ENCODE peak calls at places on chromosomes 7 and 10, in ten cellular contexts. D, J, A, V, U, G, X, B, Z and K are unnamed samples. For H3K4me1, the result is how much of the 10 kb centered on the place peaks cover.

GRCh38 chr7:112009081-112009480 is 197.1 kb downstream of the DOCK4 start:
- DNase-seq in D (no peak), J (no peak), A (no peak), V (peak), U (peak), G (no peak), X (peak), B (no peak), Z (no peak), K (no peak)

GRCh38 chr7:21108182-21108581 is 319.7 kb upstream of the SP4 start:
- DNase-seq in D (no peak), J (no peak), A (no peak), V (no peak), U (no peak), G (no peak), X (no peak), B (no peak), Z (no peak), K (peak)

GRCh38 chr7:45978731-45979211 is 57.7 kb upstream of the IGFBP3 start:
- DNase-seq in D (no peak), J (no peak), A (no peak), V (peak), U (peak), G (no peak), X (no peak), B (no peak), Z (no peak), K (peak)

GRCh38 chr7:81094952-81095351 is 176.1 kb upstream of the SEMA3C start:
- DNase-seq in D (no peak), J (no peak), A (no peak), V (no peak), U (no peak), G (no peak), X (no peak), B (no peak), Z (no peak), K (no peak)

GRCh38 chr7:84729284-84729683 is 457.6 kb downstream of the SEMA3D start:
- DNase-seq in D (no peak), J (no peak), A (no peak), V (no peak), U (peak), G (no peak), X (no peak), B (no peak), Z (no peak), K (no peak)

GRCh38 chr10:93425861-93426260 is 56.3 kb downstream of the MYOF start:
- DNase-seq in D (no peak), J (no peak), A (no peak), V (no peak), U (no peak), G (no peak), X (no peak), B (no peak), Z (no peak), K (no peak)

GRCh38 chr7:138663741-138664710 is 37.1 kb downstream of the SVOPL start:
- DNase-seq in D (no peak), J (no peak), A (peak), V (no peak), U (peak), G (peak), X (peak), B (no peak), Z (peak), K (no peak)

GRCh38 chr10:2982146-2982545 is 85.2 kb upstream of the PFKP start:
- DNase-seq in D (no peak), J (no peak), A (no peak), V (no peak), U (no peak), G (no peak), X (no peak), B (no peak), Z (no peak), K (no peak)

GRCh38 chr7:1085910-1086421 is 1.9 kb upstream of the GPER1 start:
- DNase-seq in D (no peak), J (no peak), A (no peak), V (no peak), U (no peak), G (peak), X (no peak), B (no peak), Z (no peak), K (no peak)

GRCh38 chr10:29554660-29555059 is 80.1 kb downstream of the SVIL start:
- DNase-seq in D (peak), J (no peak), A (no peak), V (no peak), U (peak), G (peak), X (no peak), B (no peak), Z (no peak), K (no peak)

GRCh38 chr10:67242531-67242930 is 316.7 kb downstream of the LRRTM3 start:
- DNase-seq in D (no peak), J (no peak), A (no peak), V (no peak), U (no peak), G (no peak), X (no peak), B (no peak), Z (no peak), K (no peak)

GRCh38 chr7:155918720-155919399 is 106.6 kb upstream of the SHH start:
- DNase-seq in D (peak), J (peak), A (peak), V (peak), U (peak), G (peak), X (peak), B (no peak), Z (peak), K (peak)

GRCh38 chr7:94395141-94396041 is 696 bp downstream of the COL1A2 start:
- DNase-seq in D (peak), J (peak), A (no peak), V (peak), U (peak), G (no peak), X (peak), B (no peak), Z (peak), K (peak)

GRCh38 chr10:12978885-12979284 is 22.6 kb downstream of the CCDC3 start:
- DNase-seq in D (no peak), J (no peak), A (no peak), V (no peak), U (no peak), G (no peak), X (no peak), B (no peak), Z (no peak), K (no peak)

GRCh38 chr10:5584895-5585516 is 60.2 kb downstream of the CALML3 start:
- DNase-seq in D (peak), J (peak), A (peak), V (peak), U (peak), G (peak), X (no peak), B (no peak), Z (peak), K (no peak)

GRCh38 chr10:50312464-50313437 is 61.4 kb upstream of the ASAH2 start:
- DNase-seq in D (peak), J (no peak), A (no peak), V (peak), U (peak), G (no peak), X (peak), B (no peak), Z (no peak), K (no peak)

GRCh38 chr10:97922378-97922758 is 72.7 kb downstream of the GOLGA7B start:
- DNase-seq in D (no peak), J (no peak), A (no peak), V (no peak), U (no peak), G (no peak), X (no peak), B (no peak), Z (no peak), K (no peak)

GRCh38 chr10:65496541-65496940 is 1429.3 kb upstream of the LRRTM3 start:
- DNase-seq in D (no peak), J (no peak), A (no peak), V (peak), U (no peak), G (no peak), X (no peak), B (no peak), Z (no peak), K (no peak)

GRCh38 chr10:3749597-3750351 is 35.2 kb downstream of the KLF6 start:
- DNase-seq in D (no peak), J (no peak), A (no peak), V (no peak), U (peak), G (no peak), X (peak), B (no peak), Z (no peak), K (peak)

GRCh38 chr7:2432910-2433712 is 29.7 kb downstream of the CHST12 start:
- DNase-seq in D (no peak), J (no peak), A (no peak), V (no peak), U (no peak), G (peak), X (no peak), B (no peak), Z (no peak), K (no peak)

GRCh38 chr10:110864662-110865140 is 7.0 kb upstream of the PDCD4 start:
- DNase-seq in D (peak), J (no peak), A (no peak), V (no peak), U (no peak), G (no peak), X (no peak), B (no peak), Z (peak), K (no peak)

GRCh38 chr10:110863361-110863760 is 8.4 kb upstream of the PDCD4 start:
- DNase-seq in D (no peak), J (no peak), A (no peak), V (no peak), U (no peak), G (no peak), X (no peak), B (no peak), Z (no peak), K (no peak)

GRCh38 chr10:110863956-110864355 is 7.8 kb upstream of the PDCD4 start:
- DNase-seq in D (no peak), J (no peak), A (no peak), V (no peak), U (no peak), G (no peak), X (no peak), B (no peak), Z (no peak), K (no peak)

GRCh38 chr10:110865804-110866482 is 5.8 kb upstream of the PDCD4 start:
- DNase-seq in D (peak), J (no peak), A (no peak), V (no peak), U (no peak), G (no peak), X (no peak), B (no peak), Z (peak), K (no peak)

GRCh38 chr10:110865184-110865803 is 6.4 kb upstream of the PDCD4 start:
- DNase-seq in D (peak), J (no peak), A (peak), V (peak), U (peak), G (no peak), X (peak), B (no peak), Z (peak), K (no peak)
- H3K4me3 ChIP-seq in D (no peak), J (no peak), A (no peak), V (no peak), U (no peak), G (no peak), X (no peak), B (peak), Z (no peak), K (no peak)

DNA sequence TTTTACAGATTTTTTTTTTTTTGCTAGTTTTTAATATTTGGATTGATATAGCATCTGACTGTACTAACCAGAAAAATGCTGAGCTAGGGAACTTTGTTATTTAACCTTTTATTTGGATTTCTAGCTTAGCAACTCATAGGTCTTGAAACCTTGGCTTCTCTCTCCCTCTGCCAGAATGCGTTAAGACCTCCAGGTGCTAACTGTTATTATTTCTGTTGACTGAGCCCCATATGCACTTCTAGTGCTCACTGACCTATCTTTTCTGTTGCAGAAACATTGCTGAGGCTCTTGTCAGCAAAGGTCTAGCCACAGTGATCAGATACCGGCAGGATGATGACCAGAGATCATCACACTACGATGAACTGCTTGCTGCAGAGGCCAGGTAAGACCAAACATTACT is 143.6 kb downstream of the LRRC4 start:
- DNase-seq in D (no peak), J (no peak), A (no peak), V (no peak), U (no peak), G (no peak), X (no peak), B (no peak), Z (no peak), K (no peak)
- H3K4me1 ChIP-seq in D (under half), J (under half), A (under half), V (under half), U (half or more), G (under half), X (under half), B (under half), Z (under half), K (under half)

GRCh38 chr7:87154569-87154968 is 2.3 kb downstream of the DMTF1 start:
- DNase-seq in D (no peak), J (no peak), A (no peak), V (no peak), U (no peak), G (no peak), X (no peak), B (no peak), Z (no peak), K (no peak)

GRCh38 chr7:87152112-87152896 is at the start of gene DMTF1:
- DNase-seq in D (peak), J (peak), A (peak), V (peak), U (peak), G (peak), X (peak), B (peak), Z (peak), K (peak)

GRCh38 chr7:87152897-87153641 is 816 bp downstream of the DMTF1 start:
- DNase-seq in D (peak), J (no peak), A (peak), V (peak), U (peak), G (peak), X (peak), B (no peak), Z (peak), K (peak)

GRCh38 chr7:87155788-87156187 is 3.5 kb downstream of the DMTF1 start:
- DNase-seq in D (no peak), J (no peak), A (no peak), V (no peak), U (no peak), G (no peak), X (no peak), B (no peak), Z (no peak), K (no peak)

DNA sequence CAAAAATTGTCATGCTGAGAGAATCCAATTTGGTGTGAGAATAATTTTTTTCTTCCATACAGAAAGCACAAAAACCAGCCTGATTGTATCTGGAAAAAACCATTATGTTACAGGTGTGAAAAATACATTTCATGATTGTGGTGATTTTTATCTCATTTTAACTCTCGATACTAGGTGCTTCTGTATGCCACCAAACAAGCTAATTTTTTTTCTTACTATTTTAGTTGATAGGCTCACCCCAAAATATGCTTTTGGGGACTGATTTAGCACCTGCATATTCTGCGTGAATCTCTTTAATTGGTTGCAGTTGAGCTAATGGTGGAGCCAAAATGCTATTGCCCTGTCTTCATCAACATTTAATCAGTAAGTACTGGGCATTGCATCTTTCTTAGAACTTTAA is 1.9 kb downstream of the DMTF1 start:
- DNase-seq in D (no peak), J (no peak), A (no peak), V (no peak), U (no peak), G (no peak), X (no peak), B (no peak), Z (no peak), K (no peak)
- H3K4me3 ChIP-seq in D (peak), J (peak), A (peak), V (peak), U (peak), G (peak), X (peak), B (peak), Z (peak), K (peak)

DNA sequence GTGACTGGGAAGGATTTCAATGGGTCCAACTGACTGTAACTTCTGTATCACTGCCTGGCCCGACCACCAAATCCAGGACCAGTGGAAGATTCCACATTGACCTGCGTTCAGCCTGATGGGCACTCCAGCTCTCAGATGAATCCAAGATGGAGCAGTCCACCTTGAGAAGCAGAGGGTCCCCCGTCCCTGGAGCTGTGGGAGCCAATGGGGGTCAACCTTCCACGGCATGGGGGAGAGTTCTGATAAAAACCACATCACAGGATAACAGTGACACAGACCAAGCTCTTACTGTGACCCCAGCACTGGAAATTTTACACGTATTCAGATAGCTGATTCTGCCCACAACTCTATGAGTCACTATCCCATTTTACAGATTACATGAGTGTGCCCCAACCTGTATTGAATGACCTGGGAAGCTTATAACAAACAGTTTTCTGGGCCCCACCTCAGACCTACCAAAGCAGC is 11.2 kb downstream of the ZCCHC24 start:
- DNase-seq in D (no peak), J (no peak), A (no peak), V (peak), U (peak), G (no peak), X (no peak), B (no peak), Z (no peak), K (no peak)
- H3K4me1 ChIP-seq in D (under half), J (under half), A (half or more), V (under half), U (half or more), G (under half), X (half or more), B (half or more), Z (under half), K (half or more)

GRCh38 chr10:116690356-116691078 is 51.8 kb downstream of the HSPA12A start:
- DNase-seq in D (no peak), J (no peak), A (no peak), V (no peak), U (peak), G (peak), X (peak), B (no peak), Z (no peak), K (no peak)
- H3K4me3 ChIP-seq in D (no peak), J (no peak), A (no peak), V (no peak), U (no peak), G (no peak), X (no peak), B (peak), Z (no peak), K (no peak)

GRCh38 chr10:61957806-61958205 is 56.3 kb downstream of the ARID5B start:
- DNase-seq in D (no peak), J (no peak), A (no peak), V (no peak), U (no peak), G (no peak), X (no peak), B (no peak), Z (no peak), K (no peak)

GRCh38 chr10:61950449-61951143 is 49.1 kb downstream of the ARID5B start:
- DNase-seq in D (no peak), J (no peak), A (no peak), V (no peak), U (no peak), G (no peak), X (no peak), B (no peak), Z (no peak), K (no peak)

GRCh38 chr10:61949687-61950086 is 48.2 kb downstream of the ARID5B start:
- DNase-seq in D (no peak), J (no peak), A (no peak), V (no peak), U (no peak), G (no peak), X (no peak), B (no peak), Z (no peak), K (no peak)

GRCh38 chr10:61951144-61951483 is 49.6 kb downstream of the ARID5B start:
- DNase-seq in D (no peak), J (no peak), A (no peak), V (no peak), U (no peak), G (no peak), X (no peak), B (no peak), Z (no peak), K (no peak)

GRCh38 chr10:61952028-61952638 is 50.6 kb downstream of the ARID5B start:
- DNase-seq in D (no peak), J (no peak), A (no peak), V (no peak), U (no peak), G (no peak), X (no peak), B (no peak), Z (no peak), K (no peak)
- H3K4me1 ChIP-seq in D (under half), J (under half), A (under half), V (under half), U (under half), G (under half), X (under half), B (under half), Z (under half), K (under half)